ENCODE peak calls at places on chromosome 18, in ten cellular contexts. R, F, P, C, W, Z, J, O, Q and T are unnamed samples.

GRCh38 chr18:62131305-62131909 is 55.4 kb downstream of the PIGN start:
- DNase-seq in R (peak), F (peak), Q (peak), O (peak), W (peak), Z (peak), P (peak), J (peak), C (peak), T (peak)

GRCh38 chr18:55783921-55784320 is 195.9 kb upstream of the TCF4 start:
- DNase-seq in R (no peak), O (no peak), P (no peak), Z (no peak), J (no peak), F (no peak), W (no peak), C (no peak), Q (no peak), T (no peak)

GRCh38 chr18:49285627-49286026 is 174.8 kb downstream of the DYM start:
- DNase-seq in R (no peak), C (no peak), F (no peak), W (no peak), P (no peak), Z (no peak), O (no peak), Q (no peak), J (no peak), T (no peak)

GRCh38 chr18:64082054-64082453 is 66.8 kb downstream of the LINC00305 start:
- DNase-seq in W (no peak), J (no peak), C (no peak), Q (no peak), Z (no peak), O (no peak), R (no peak), P (no peak), F (no peak), T (no peak)

GRCh38 chr18:48340502-48340901 is 68.7 kb downstream of the ZBTB7C start:
- DNase-seq in O (no peak), R (no peak), W (no peak), Q (no peak), F (no peak), C (peak), Z (no peak), P (no peak), J (no peak), T (no peak)

GRCh38 chr18:58258707-58259342 is 214.8 kb downstream of the NEDD4L start:
- DNase-seq in C (no peak), F (no peak), J (no peak), R (no peak), W (no peak), Q (no peak), Z (no peak), P (no peak), O (no peak), T (no peak)

GRCh38 chr18:23918395-23919032 is 96.0 kb upstream of the TTC39C start:
- DNase-seq in W (peak), O (peak), F (peak), Z (no peak), P (peak), C (peak), R (peak), Q (peak), J (peak), T (peak)

GRCh38 chr18:8747440-8747937 is 42.1 kb downstream of the MTCL1 start:
- DNase-seq in C (no peak), Q (peak), P (no peak), W (no peak), Z (no peak), R (no peak), O (no peak), J (peak), F (no peak), T (no peak)

GRCh38 chr18:35511833-35512232 is 14.1 kb upstream of the INO80C start:
- DNase-seq in J (no peak), Z (no peak), Q (no peak), O (no peak), R (no peak), F (no peak), P (no peak), W (no peak), C (no peak), T (no peak)

GRCh38 chr18:9092665-9093064 is 9.8 kb upstream of the NDUFV2 start:
- DNase-seq in Q (no peak), O (no peak), J (peak), Z (no peak), F (no peak), W (peak), C (no peak), R (no peak), P (no peak), T (no peak)

GRCh38 chr18:48838921-48839818 is 111.6 kb downstream of the SMAD7 start:
- DNase-seq in C (no peak), F (no peak), Q (peak), Z (no peak), P (no peak), O (peak), W (no peak), J (peak), R (no peak), T (no peak)

GRCh38 chr18:23573948-23574431 is 12.3 kb downstream of the NPC1 start:
- DNase-seq in R (peak), C (no peak), O (peak), W (peak), F (no peak), J (peak), Z (no peak), P (no peak), Q (peak), T (no peak)